ENCODE peak calls at places on chromosome 16, in nine cellular contexts. F is thoracic aorta, A is right lobe of liver, G is heart left ventricle, B is tibial artery, U is substantia nigra, K is ovary, R is PC-9, M is aorta. X is an unnamed sample.

GRCh38 chr16:89575247-89576172 is at the start of gene CPNE7:
- DNase-seq in U (no peak), K (no peak), A (no peak), R (no peak), F (no peak), B (no peak), G (no peak), M (no peak), X (no peak)

GRCh38 chr16:53429221-53429943 is 4.9 kb upstream of the RBL2 start:
- DNase-seq in F (no peak), R (peak; percentile 66), A (peak; percentile 66), U (no peak), M (no peak), K (no peak), B (no peak), G (no peak), X (no peak)

GRCh38 chr16:88971371-88972097 is 5.5 kb downstream of the CBFA2T3 start:
- DNase-seq in M (no peak), F (no peak), U (peak; percentile 20), K (no peak), G (no peak), B (no peak), A (no peak), R (no peak), X (no peak)

GRCh38 chr16:68229431-68230175 is 6.3 kb downstream of the ESRP2 start:
- DNase-seq in U (peak; percentile 26), B (peak; percentile 70), A (no peak), R (peak; percentile 49), K (no peak), M (peak; percentile 43), G (no peak), F (no peak), X (peak; percentile 63)

GRCh38 chr16:4591706-4592470 is 22.8 kb downstream of the UBALD1 start:
- DNase-seq in F (no peak), R (no peak), B (no peak), K (no peak), G (no peak), A (no peak), M (no peak), U (no peak), X (no peak)

GRCh38 chr16:85675528-85675927 is 13.2 kb downstream of the GINS2 start:
- DNase-seq in F (no peak), U (no peak), A (no peak), B (no peak), M (peak; percentile 3), G (no peak), K (no peak), R (no peak), X (no peak)

GRCh38 chr16:84292032-84292431 is 2.6 kb upstream of the WFDC1 start:
- DNase-seq in R (no peak), K (no peak), A (no peak), M (no peak), G (no peak), U (no peak), B (no peak), F (no peak), X (no peak)

GRCh38 chr16:29804455-29805231 is 1.7 kb upstream of the MAZ start:
- DNase-seq in G (peak; percentile 60), R (peak; percentile 41), U (peak; percentile 59), B (peak; percentile 84), F (no peak), A (no peak), K (peak; percentile 64), M (peak; percentile 60), X (no peak)

GRCh38 chr16:89067677-89068076 is 26.0 kb upstream of the ACSF3 start:
- DNase-seq in F (no peak), U (no peak), A (no peak), R (peak; percentile 35), B (no peak), G (no peak), K (no peak), M (no peak), X (no peak)

GRCh38 chr16:23079683-23080221 is 69.5 kb downstream of the USP31 start:
- DNase-seq in R (no peak), K (no peak), B (no peak), U (no peak), M (no peak), A (peak; percentile 33), F (no peak), G (no peak), X (no peak)

GRCh38 chr16:53090271-53090590 is 35.4 kb downstream of the CHD9 start:
- DNase-seq in U (no peak), A (no peak), R (no peak), K (no peak), G (no peak), B (no peak), M (no peak), F (no peak), X (no peak)

GRCh38 chr16:30068750-30069574 is 3.4 kb downstream of the ALDOA start:
- DNase-seq in G (no peak), U (no peak), M (no peak), B (no peak), A (no peak), R (peak; percentile 65), K (no peak), F (no peak), X (no peak)

GRCh38 chr16:75483222-75483621 is 12.0 kb downstream of the CHST6 start:
- DNase-seq in A (no peak), U (no peak), R (peak; percentile 65), B (no peak), F (no peak), M (no peak), G (no peak), K (no peak), X (peak; percentile 26)

GRCh38 chr16:31455601-31456314 is 3.5 kb upstream of the ARMC5 start:
- DNase-seq in B (peak; percentile 54), U (no peak), M (no peak), F (no peak), R (no peak), G (no peak), K (peak; percentile 40), A (no peak), X (peak; percentile 46)

GRCh38 chr16:72934661-72935403 is 113.1 kb downstream of the ZFHX3 start:
- DNase-seq in U (no peak), R (no peak), K (no peak), B (no peak), M (no peak), F (no peak), G (no peak), A (no peak), X (no peak)

GRCh38 chr16:35431829-35432663 is 1972.6 kb downstream of the TP53TG3F start:
- DNase-seq in M (no peak), B (no peak), K (no peak), R (peak; percentile 46), A (no peak), F (no peak), U (no peak), G (no peak), X (no peak)

GRCh38 chr16:4217246-4218131 is 24.4 kb downstream of the SRL start:
- DNase-seq in M (no peak), R (no peak), U (no peak), A (no peak), G (peak; percentile 77), F (no peak), B (peak; percentile 81), K (peak; percentile 87), X (peak; percentile 84)

GRCh38 chr16:4414187-4414909 is 2.0 kb downstream of the CORO7 start:
- DNase-seq in B (no peak), M (no peak), K (no peak), G (no peak), A (no peak), R (no peak), F (no peak), U (no peak), X (no peak)

GRCh38 chr16:56195151-56195550 is 3.9 kb downstream of the GNAO1 start:
- DNase-seq in F (no peak), R (peak; percentile 15), B (no peak), A (no peak), G (no peak), K (no peak), U (peak; percentile 40), M (no peak), X (no peak)

GRCh38 chr16:27639588-27640276 is 89.8 kb downstream of the KATNIP start:
- DNase-seq in U (peak; percentile 2), K (no peak), M (no peak), F (no peak), B (no peak), A (no peak), G (no peak), R (peak; percentile 23), X (no peak)

GRCh38 chr16:19085679-19086200 is 18.3 kb downstream of the COQ7 start:
- DNase-seq in G (no peak), A (no peak), F (no peak), R (no peak), B (no peak), U (no peak), M (no peak), K (no peak), X (no peak)

GRCh38 chr16:57798267-57798810 is 4.0 kb downstream of the KIFC3 start:
- DNase-seq in M (no peak), B (no peak), G (no peak), R (no peak), K (no peak), F (no peak), U (no peak), A (no peak), X (no peak)
- H3K27ac ChIP-seq in M (no peak overlapping the region), B (no peak overlapping the region), G (peak overlapping the region; percentile 98), R (peak overlapping the region; percentile 96), K (no peak overlapping the region), F (no peak overlapping the region), U (peak overlapping the region; percentile 31), A (peak overlapping the region; percentile 71), X (peak overlapping the region; percentile 71)

GRCh38 chr16:9154576-9155410 is 63.3 kb downstream of the HAPSTR1 start:
- DNase-seq in B (no peak), G (no peak), R (no peak), U (no peak), K (no peak), M (no peak), A (no peak), F (no peak), X (no peak)
- H3K27ac ChIP-seq in B (no peak overlapping the region), G (no peak overlapping the region), R (no peak overlapping the region), U (no peak overlapping the region), K (no peak overlapping the region), M (no peak overlapping the region), A (no peak overlapping the region), F (no peak overlapping the region), X (no peak overlapping the region)

DNA sequence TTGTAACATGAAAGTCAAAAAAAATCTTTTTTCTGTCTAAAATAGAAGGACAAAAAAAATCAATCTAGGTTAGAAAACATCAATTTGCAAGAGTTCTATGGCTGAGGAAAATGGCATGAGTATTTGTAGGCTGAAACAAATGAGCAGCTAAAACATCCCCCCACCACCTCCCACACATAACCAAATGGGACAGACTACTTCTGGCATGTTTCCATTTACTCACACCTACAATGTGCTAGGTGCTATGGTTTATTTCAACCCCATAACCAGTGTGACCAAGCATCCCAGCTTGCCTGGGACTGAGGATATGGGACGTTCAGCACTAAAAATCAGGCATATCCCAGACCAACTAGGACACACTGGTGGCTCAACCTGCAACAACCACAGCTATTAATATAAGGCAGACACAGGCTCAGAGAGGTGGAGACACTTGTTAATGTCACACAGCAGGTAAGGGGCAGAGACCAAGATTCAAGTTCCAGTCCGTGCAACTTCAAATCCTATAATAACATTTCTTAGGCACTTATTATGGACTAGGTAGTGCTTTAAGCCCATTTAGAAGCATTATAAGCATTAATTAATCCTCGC is 96.0 kb downstream of the XYLT1 start:
- DNase-seq in M (no peak), B (no peak), R (no peak), F (no peak), A (no peak), K (no peak), U (no peak), G (no peak), X (no peak)
- H3K27ac ChIP-seq in M (no peak overlapping the region), B (no peak overlapping the region), R (no peak overlapping the region), F (no peak overlapping the region), A (no peak overlapping the region), K (no peak overlapping the region), U (no peak overlapping the region), G (no peak overlapping the region), X (no peak overlapping the region)

GRCh38 chr16:48602357-48603014 is 7.5 kb downstream of the N4BP1 start:
- DNase-seq in U (no peak), R (no peak), G (no peak), F (no peak), M (no peak), B (no peak), K (no peak), A (no peak), X (no peak)
- H3K27ac ChIP-seq in U (no peak overlapping the region), R (no peak overlapping the region), G (no peak overlapping the region), F (no peak overlapping the region), M (no peak overlapping the region), B (no peak overlapping the region), K (no peak overlapping the region), A (no peak overlapping the region), X (no peak overlapping the region)